ENCODE peak calls at places on chromosomes 3 and 15, in six cellular contexts. P is HepG2, T is mammary epithelial cell, Y is GM23338, J is IMR-90, E is PC-3. G is an unnamed sample. For H4K20me1, the result is how much of the 10 kb centered on the place peaks cover.

GRCh38 chr3:72756900-72757299 is 91.3 kb downstream of the SHQ1 start:
- DNase-seq in P (no peak), E (no peak), J (no peak), T (no peak), Y (no peak), G (no peak)

GRCh38 chr3:11989383-11990050 is 14.7 kb upstream of the SYN2 start:
- DNase-seq in J (no peak), T (no peak), E (peak), Y (peak), P (no peak), G (no peak)

GRCh38 chr3:187621881-187622280 is 48.3 kb downstream of the SST start:
- DNase-seq in P (no peak), Y (no peak), T (no peak), J (no peak), E (no peak), G (no peak)

GRCh38 chr3:102038477-102039142 is 189.3 kb downstream of the NFKBIZ start:
- DNase-seq in E (no peak), T (no peak), P (no peak), J (no peak), Y (no peak), G (no peak)

GRCh38 chr3:66431494-66431893 is 69.3 kb downstream of the LRIG1 start:
- DNase-seq in P (no peak), T (peak), Y (no peak), E (no peak), J (peak), G (peak)

GRCh38 chr3:117817103-117817502 is 1107.5 kb downstream of the TUSC7 start:
- DNase-seq in Y (no peak), T (no peak), E (no peak), P (no peak), J (no peak), G (no peak)

GRCh38 chr3:120182613-120183524 is 88.6 kb upstream of the GSK3B start:
- DNase-seq in Y (peak), E (peak), P (no peak), T (peak), J (peak), G (no peak)

GRCh38 chr3:40404591-40405198 is 17.7 kb downstream of the ENTPD3 start:
- DNase-seq in Y (no peak), P (no peak), T (no peak), J (no peak), E (no peak), G (no peak)

GRCh38 chr3:105232536-105232935 is 134.2 kb upstream of the ALCAM start:
- DNase-seq in T (no peak), J (peak), Y (no peak), P (no peak), E (no peak), G (no peak)

GRCh38 chr3:42705962-42706585 is 3.5 kb upstream of the HHATL start:
- DNase-seq in T (no peak), J (no peak), E (no peak), P (no peak), Y (no peak), G (no peak)

GRCh38 chr3:7847021-7847420 is 654.6 kb upstream of the LMCD1 start:
- DNase-seq in E (no peak), T (no peak), P (no peak), Y (no peak), J (no peak), G (no peak)

GRCh38 chr3:183576487-183577107 is 21.1 kb upstream of the KLHL6 start:
- DNase-seq in J (no peak), P (no peak), T (no peak), Y (no peak), E (no peak), G (no peak)

GRCh38 chr15:69172854-69173253 is 12.4 kb downstream of the GLCE start:
- DNase-seq in E (peak), J (no peak), T (no peak), Y (no peak), P (no peak), G (no peak)

GRCh38 chr3:137121704-137122314 is 164.0 kb downstream of the IL20RB start:
- DNase-seq in Y (peak), T (peak), E (peak), P (peak), J (peak), G (peak)

GRCh38 chr3:29610781-29611180 is 329.9 kb downstream of the RBMS3 start:
- DNase-seq in E (no peak), Y (no peak), T (no peak), P (no peak), J (no peak), G (no peak)

GRCh38 chr15:57559875-57560274 is 31.8 kb upstream of the MYZAP start:
- DNase-seq in T (peak), J (no peak), E (peak), P (peak), Y (peak), G (no peak)

GRCh38 chr15:72592676-72593075 is 61.8 kb upstream of the GOLGA6B start:
- DNase-seq in J (no peak), Y (no peak), P (no peak), T (no peak), E (no peak), G (no peak)

GRCh38 chr3:184381261-184382224 is 1.7 kb downstream of the CHRD start:
- DNase-seq in E (no peak), J (no peak), Y (peak), P (no peak), T (no peak), G (no peak)

GRCh38 chr3:27708246-27708645 is 13.9 kb downstream of the EOMES start:
- DNase-seq in E (peak), Y (no peak), T (peak), P (no peak), J (no peak), G (peak)

GRCh38 chr3:179391906-179392305 is 44.4 kb downstream of the MFN1 start:
- DNase-seq in T (no peak), J (no peak), Y (no peak), E (no peak), P (no peak), G (no peak)

GRCh38 chr15:90004252-90004651 is 3.1 kb downstream of the ZNF710 start:
- DNase-seq in E (no peak), T (no peak), Y (no peak), J (no peak), P (no peak), G (no peak)

GRCh38 chr15:34342737-34343575 is at the start of the genes NOP10 and NUTM1:
- DNase-seq in J (peak), E (peak), Y (peak), T (peak), P (peak), G (peak)

GRCh38 chr3:100047455-100048141 is 66.7 kb downstream of the FILIP1L start:
- DNase-seq in J (peak), E (peak), Y (no peak), P (peak), T (peak), G (peak)

GRCh38 chr15:68479406-68479805 is 47.4 kb upstream of the ITGA11 start:
- DNase-seq in P (no peak), Y (no peak), E (no peak), T (no peak), J (peak), G (peak)

GRCh38 chr3:8607285-8608040 is 37.1 kb downstream of the SSUH2 start:
- DNase-seq in T (peak), P (peak), E (peak), Y (peak), J (peak), G (peak)

GRCh38 chr3:74067296-74067695 is 442.6 kb upstream of the PDZRN3 start:
- DNase-seq in J (peak), T (peak), E (no peak), P (no peak), Y (peak), G (no peak)

GRCh38 chr3:161096771-161097367 is 8.3 kb downstream of the B3GALNT1 start:
- DNase-seq in E (peak), P (peak), Y (peak), J (peak), T (peak), G (no peak)

GRCh38 chr15:75346796-75347221 is at the start of gene NEIL1:
- DNase-seq in J (no peak), P (no peak), T (no peak), E (peak), Y (peak), G (no peak)

GRCh38 chr3:114863848-114864247 is 283.2 kb downstream of the ZBTB20 start:
- DNase-seq in Y (no peak), J (no peak), P (no peak), T (no peak), E (no peak), G (no peak)

GRCh38 chr3:47227678-47228077 is 54.9 kb downstream of the KIF9 start:
- DNase-seq in Y (no peak), P (no peak), J (no peak), E (no peak), T (no peak), G (no peak)

GRCh38 chr3:196207833-196208607 is 3.2 kb downstream of the ZDHHC19 start:
- DNase-seq in T (peak), E (peak), P (no peak), J (no peak), Y (peak), G (no peak)

GRCh38 chr3:171459130-171459941 is 869 bp downstream of the TNIK start:
- DNase-seq in P (no peak), J (peak), E (peak), Y (peak), T (peak), G (peak)

GRCh38 chr3:30894521-30895289 is at the start of gene GADL1:
- DNase-seq in P (no peak), E (peak), J (peak), Y (peak), T (peak), G (peak)
- H3K4me3 ChIP-seq in P (peak), E (peak), J (peak), Y (peak), T (peak), G (peak)

GRCh38 chr15:39502048-39502447 is 78.8 kb upstream of the THBS1 start:
- DNase-seq in P (no peak), T (peak), Y (no peak), E (no peak), J (no peak), G (no peak)
- H4K20me1 ChIP-seq in P (under half), T (under half), Y (under half), E (under half), J (under half), G (under half)

GRCh38 chr15:85475317-85475701 is 94.9 kb downstream of the AKAP13 start:
- DNase-seq in Y (no peak), P (no peak), T (no peak), J (no peak), E (no peak), G (no peak)
- H3K27ac ChIP-seq in Y (no peak), P (no peak), T (no peak), J (no peak), E (no peak), G (no peak)

GRCh38 chr15:29103825-29104565 is 165.6 kb downstream of the NSMCE3 start:
- DNase-seq in Y (peak), P (no peak), T (peak), J (peak), E (peak), G (peak)
- H3K4me3 ChIP-seq in Y (peak), P (no peak), T (no peak), J (no peak), E (no peak), G (peak)

G was measured in astrocyte.